ENCODE peak calls at places on chromosomes 3 and 15, in four cellular contexts. R, O, H and B are unnamed samples.

GRCh38 chr3:155382396-155383042 is 89.0 kb upstream of the STRIT1 start:
- DNase-seq in H (peak), O (no peak), R (no peak), B (peak)

GRCh38 chr3:95197661-95198060 is 1134.8 kb downstream of the NSUN3 start:
- DNase-seq in O (no peak), R (no peak), H (no peak), B (no peak)

GRCh38 chr3:176431986-176432385 is 765.3 kb downstream of the TBL1XR1 start:
- DNase-seq in R (no peak), H (no peak), O (no peak), B (no peak)

GRCh38 chr3:45943207-45943846 is at the start of gene CXCR6:
- DNase-seq in R (peak), H (no peak), O (no peak), B (no peak)

GRCh38 chr3:47414161-47414564 is 33.3 kb downstream of the PTPN23 start:
- DNase-seq in O (peak), H (no peak), R (no peak), B (no peak)

GRCh38 chr3:40645883-40646282 is 121.1 kb downstream of the ZNF621 start:
- DNase-seq in O (no peak), H (no peak), R (no peak), B (no peak)

GRCh38 chr3:192336286-192336685 is 391.1 kb downstream of the FGF12 start:
- DNase-seq in R (no peak), O (no peak), H (no peak), B (peak)

GRCh38 chr15:23690450-23690852 is 3.3 kb upstream of the NDN start:
- DNase-seq in H (peak), O (no peak), R (no peak), B (no peak)

GRCh38 chr3:71214797-71215196 is 368.7 kb downstream of the FOXP1 start:
- DNase-seq in R (no peak), H (no peak), O (no peak), B (no peak)

GRCh38 chr15:83278191-83278590 is 6.3 kb downstream of the BNC1 start:
- DNase-seq in O (no peak), H (no peak), R (no peak), B (no peak)

GRCh38 chr15:26382416-26383086 is 390.3 kb downstream of the GABRB3 start:
- DNase-seq in H (no peak), O (no peak), R (no peak), B (no peak)

GRCh38 chr15:49863431-49864205 is 242.8 kb downstream of the DTWD1 start:
- DNase-seq in H (no peak), O (no peak), R (no peak), B (no peak)

GRCh38 chr3:167166594-167167253 is 213.4 kb downstream of the ZBBX start:
- DNase-seq in R (no peak), O (no peak), H (no peak), B (peak)

GRCh38 chr3:8328971-8329370 is 172.7 kb upstream of the LMCD1 start:
- DNase-seq in H (no peak), R (no peak), O (no peak), B (no peak)

GRCh38 chr15:55389276-55389631 is 18.9 kb downstream of the CCPG1 start:
- DNase-seq in R (no peak), O (no peak), H (no peak), B (no peak)

GRCh38 chr3:158420654-158421396 is 150.2 kb upstream of the MLF1 start:
- DNase-seq in H (no peak), R (no peak), O (no peak), B (no peak)

GRCh38 chr15:85690546-85691226 is 104.0 kb downstream of the KLHL25 start:
- DNase-seq in R (no peak), O (no peak), H (no peak), B (peak)

GRCh38 chr15:70589221-70589620 is 174.1 kb downstream of the UACA start:
- DNase-seq in H (no peak), O (no peak), R (no peak), B (no peak)

GRCh38 chr3:78050276-78051080 is 1010.6 kb downstream of the ROBO2 start:
- DNase-seq in O (no peak), R (no peak), H (no peak), B (no peak)

GRCh38 chr15:80404057-80404718 is at the start of gene ARNT2:
- DNase-seq in R (no peak), H (peak), O (no peak), B (no peak)

GRCh38 chr15:90360746-90361145 is 8.7 kb downstream of the ZNF774 start:
- DNase-seq in O (no peak), R (no peak), H (no peak), B (no peak)

GRCh38 chr3:112056451-112056929 is 22.0 kb downstream of the TMPRSS7 start:
- DNase-seq in O (no peak), H (no peak), R (no peak), B (no peak)

GRCh38 chr15:73955851-73956250 is 29.6 kb downstream of the LOXL1 start:
- DNase-seq in R (no peak), O (peak), H (no peak), B (no peak)

GRCh38 chr3:99875573-99875924 is 57.9 kb downstream of the CMSS1 start:
- DNase-seq in R (no peak), H (no peak), O (no peak), B (peak)

GRCh38 chr3:176376531-176376930 is 820.8 kb downstream of the TBL1XR1 start:
- DNase-seq in O (no peak), H (no peak), R (no peak), B (no peak)

GRCh38 chr3:95629802-95630201 is 1184.6 kb upstream of the EPHA6 start:
- DNase-seq in O (no peak), H (no peak), R (no peak), B (no peak)

GRCh38 chr3:15243822-15244482 is 37.9 kb downstream of the CAPN7 start:
- DNase-seq in O (no peak), H (no peak), R (no peak), B (no peak)

GRCh38 chr3:3800685-3801509 is 1.7 kb downstream of the LRRN1 start:
- DNase-seq in O (peak), H (no peak), R (no peak), B (no peak)